ENCODE peak calls at places on chromosomes 6 and 20, in five cellular contexts. One of them, this sample, is unnamed.

GRCh38 chr6:21730533-21730932 is 137.0 kb downstream of the SOX4 start:
- DNase-seq in NCI-H2029 treated with DMSO at 0.1 percent for 48 hours: no peak
- DNase-seq in dermis microvascular lymphatic vessel endothelial cell: no peak
- DNase-seq in T-helper 9 cell: no peak
- DNase-seq in fibroblast of the conjunctiva: no peak
- DNase-seq in this sample: no peak

GRCh38 chr6:107192739-107193296 is 77.5 kb upstream of the BEND3 start:
- DNase-seq in NCI-H2029 treated with DMSO at 0.1 percent for 48 hours: peak; percentile 93
- DNase-seq in dermis microvascular lymphatic vessel endothelial cell: no peak
- DNase-seq in T-helper 9 cell: no peak
- DNase-seq in fibroblast of the conjunctiva: no peak
- DNase-seq in this sample: no peak

GRCh38 chr20:63081351-63081750 is 74.6 kb upstream of the BHLHE23 start:
- DNase-seq in NCI-H2029 treated with DMSO at 0.1 percent for 48 hours: no peak
- DNase-seq in dermis microvascular lymphatic vessel endothelial cell: no peak
- DNase-seq in T-helper 9 cell: no peak
- DNase-seq in fibroblast of the conjunctiva: no peak
- DNase-seq in this sample: no peak

GRCh38 chr6:41306187-41306854 is 19.8 kb upstream of the TREM1 start:
- DNase-seq in NCI-H2029 treated with DMSO at 0.1 percent for 48 hours: peak; percentile 86
- DNase-seq in dermis microvascular lymphatic vessel endothelial cell: peak; percentile 68
- DNase-seq in T-helper 9 cell: peak; percentile 27
- DNase-seq in fibroblast of the conjunctiva: peak; percentile 22
- DNase-seq in this sample: peak; percentile 58

GRCh38 chr6:163944897-163945296 is 530.4 kb downstream of the QKI start:
- DNase-seq in NCI-H2029 treated with DMSO at 0.1 percent for 48 hours: no peak
- DNase-seq in dermis microvascular lymphatic vessel endothelial cell: no peak
- DNase-seq in T-helper 9 cell: no peak
- DNase-seq in fibroblast of the conjunctiva: no peak
- DNase-seq in this sample: no peak

GRCh38 chr6:154352898-154353585 is 3.6 kb downstream of the IPCEF1 start:
- DNase-seq in NCI-H2029 treated with DMSO at 0.1 percent for 48 hours: no peak
- DNase-seq in dermis microvascular lymphatic vessel endothelial cell: no peak
- DNase-seq in T-helper 9 cell: no peak
- DNase-seq in fibroblast of the conjunctiva: no peak
- DNase-seq in this sample: no peak

GRCh38 chr6:137282253-137282652 is 63.1 kb upstream of the IFNGR1 start:
- DNase-seq in NCI-H2029 treated with DMSO at 0.1 percent for 48 hours: no peak
- DNase-seq in dermis microvascular lymphatic vessel endothelial cell: no peak
- DNase-seq in T-helper 9 cell: no peak
- DNase-seq in fibroblast of the conjunctiva: no peak
- DNase-seq in this sample: peak; percentile 32

GRCh38 chr6:50952092-50952932 is 133.6 kb downstream of the TFAP2B start:
- DNase-seq in NCI-H2029 treated with DMSO at 0.1 percent for 48 hours: no peak
- DNase-seq in dermis microvascular lymphatic vessel endothelial cell: peak; percentile 12
- DNase-seq in T-helper 9 cell: no peak
- DNase-seq in fibroblast of the conjunctiva: peak; percentile 1
- DNase-seq in this sample: peak; percentile 11